ENCODE peak calls at places on chromosomes 12 and 14, in seven cellular contexts. S is endodermal cell; F is left ventricle myocardium inferior; R is right cardiac atrium; B is H9; O is CD8-positive, alpha-beta T cell; L is thyroid gland. Z is an unnamed sample. For H3K27me3, the result is how much of the 10 kb centered on the place peaks cover.

GRCh38 chr12:6370994-6371754 is 4.2 kb downstream of the SCNN1A start:
- DNase-seq in S (peak), F (no peak), R (no peak), B (peak), O (no peak), L (peak), Z (peak)

GRCh38 chr14:96959992-96960391 is 162.8 kb downstream of the VRK1 start:
- DNase-seq in S (no peak), F (no peak), R (no peak), B (no peak), O (no peak), L (no peak), Z (peak)

GRCh38 chr14:99213101-99213500 is 58.9 kb downstream of the BCL11B start:
- DNase-seq in S (no peak), F (no peak), R (no peak), B (no peak), O (peak), L (no peak), Z (no peak)

GRCh38 chr14:77114609-77115008 is 16.6 kb downstream of the CIPC start:
- DNase-seq in S (no peak), F (no peak), R (no peak), B (no peak), O (no peak), L (no peak), Z (no peak)

GRCh38 chr14:61925043-61925442 is 162.8 kb downstream of the SNAPC1 start:
- DNase-seq in S (peak), F (no peak), R (no peak), B (peak), O (no peak), L (peak), Z (peak)

GRCh38 chr12:28209782-28210181 is 19.5 kb downstream of the CCDC91 start:
- DNase-seq in S (no peak), F (no peak), R (no peak), B (no peak), O (no peak), L (no peak), Z (no peak)

GRCh38 chr14:94548999-94549985 is 11.9 kb upstream of the SERPINA4 start:
- DNase-seq in S (peak), F (peak), R (peak), B (peak), O (peak), L (peak), Z (no peak)

GRCh38 chr12:114913871-114914801 is 230.2 kb upstream of the TBX3 start:
- DNase-seq in S (peak), F (no peak), R (no peak), B (no peak), O (no peak), L (no peak), Z (peak)

GRCh38 chr12:58225067-58225877 is 283.9 kb downstream of the ATP23 start:
- DNase-seq in S (no peak), F (no peak), R (no peak), B (no peak), O (no peak), L (no peak), Z (no peak)

GRCh38 chr12:50017047-50017446 is 8.2 kb downstream of the RACGAP1 start:
- DNase-seq in S (peak), F (no peak), R (no peak), B (no peak), O (no peak), L (peak), Z (no peak)

GRCh38 chr14:102975662-102976061 is 53.2 kb downstream of the AMN start:
- DNase-seq in S (peak), F (no peak), R (no peak), B (no peak), O (no peak), L (no peak), Z (no peak)

GRCh38 chr12:54173066-54173726 is 15.6 kb downstream of the SMUG1 start:
- DNase-seq in S (peak), F (peak), R (peak), B (peak), O (peak), L (peak), Z (peak)

GRCh38 chr12:47686645-47687240 is 19.1 kb downstream of the RPAP3 start:
- DNase-seq in S (no peak), F (no peak), R (no peak), B (no peak), O (no peak), L (no peak), Z (no peak)

GRCh38 chr12:110284597-110284996 is 3.5 kb downstream of the ATP2A2 start:
- DNase-seq in S (no peak), F (no peak), R (no peak), B (no peak), O (no peak), L (no peak), Z (no peak)

GRCh38 chr14:55448146-55448614 is 7.8 kb upstream of the TBPL2 start:
- DNase-seq in S (no peak), F (no peak), R (no peak), B (no peak), O (no peak), L (no peak), Z (peak)

GRCh38 chr14:94793901-94794300 is 24.0 kb upstream of the GSC start:
- DNase-seq in S (no peak), F (no peak), R (no peak), B (no peak), O (no peak), L (no peak), Z (no peak)

GRCh38 chr12:106205208-106206069 is 42.4 kb downstream of the CKAP4 start:
- DNase-seq in S (peak), F (peak), R (peak), B (peak), O (no peak), L (peak), Z (no peak)

GRCh38 chr14:100391182-100391581 is 68.0 kb downstream of the SLC25A47 start:
- DNase-seq in S (no peak), F (no peak), R (no peak), B (no peak), O (no peak), L (no peak), Z (no peak)

GRCh38 chr14:21521526-21521925 is 4.6 kb downstream of the SALL2 start:
- DNase-seq in S (no peak), F (no peak), R (no peak), B (no peak), O (no peak), L (peak), Z (no peak)

GRCh38 chr14:106224694-106224971 is 698.2 kb downstream of the TMEM121 start:
- DNase-seq in S (no peak), F (no peak), R (no peak), B (no peak), O (no peak), L (no peak), Z (no peak)

GRCh38 chr14:96204151-96205058 is at the start of gene BDKRB2:
- DNase-seq in S (peak), F (peak), R (peak), B (peak), O (no peak), L (peak), Z (peak)

GRCh38 chr12:62859203-62859799 is 75.6 kb downstream of the PPM1H start:
- DNase-seq in S (no peak), F (no peak), R (no peak), B (no peak), O (no peak), L (no peak), Z (no peak)

GRCh38 chr12:116719661-116720060 is 18.2 kb downstream of the SPRING1 start:
- DNase-seq in S (no peak), F (no peak), R (no peak), B (no peak), O (no peak), L (peak), Z (no peak)

GRCh38 chr14:81091139-81091538 is 129.6 kb downstream of the GTF2A1 start:
- DNase-seq in S (no peak), F (no peak), R (no peak), B (no peak), O (no peak), L (peak), Z (no peak)

GRCh38 chr14:99389171-99389826 is 91.4 kb downstream of the SETD3 start:
- DNase-seq in S (peak), F (no peak), R (peak), B (peak), O (peak), L (peak), Z (peak)

GRCh38 chr14:62079035-62079434 is 316.8 kb downstream of the SNAPC1 start:
- DNase-seq in S (no peak), F (no peak), R (no peak), B (no peak), O (no peak), L (no peak), Z (no peak)

GRCh38 chr14:35435177-35435576 is 30.6 kb upstream of the NFKBIA start:
- DNase-seq in S (no peak), F (no peak), R (no peak), B (no peak), O (no peak), L (no peak), Z (no peak)

GRCh38 chr14:91019673-91020072 is 40.8 kb downstream of the RPS6KA5 start:
- DNase-seq in S (no peak), F (no peak), R (no peak), B (no peak), O (no peak), L (no peak), Z (no peak)

GRCh38 chr12:117522559-117522958 is 161.1 kb upstream of the NOS1 start:
- DNase-seq in S (no peak), F (no peak), R (no peak), B (no peak), O (no peak), L (no peak), Z (no peak)

GRCh38 chr14:91506226-91506625 is 3.9 kb downstream of the PPP4R3A start:
- DNase-seq in S (no peak), F (no peak), R (no peak), B (no peak), O (no peak), L (no peak), Z (no peak)

GRCh38 chr12:95416111-95416636 is 57.8 kb upstream of the METAP2 start:
- DNase-seq in S (no peak), F (no peak), R (no peak), B (no peak), O (no peak), L (no peak), Z (no peak)

GRCh38 chr14:106185837-106186233 is 659.5 kb downstream of the TMEM121 start:
- DNase-seq in S (no peak), F (no peak), R (no peak), B (no peak), O (peak), L (no peak), Z (peak)

GRCh38 chr12:52396656-52397055 is 9.5 kb downstream of the KRT82 start:
- DNase-seq in S (no peak), F (no peak), R (no peak), B (no peak), O (no peak), L (no peak), Z (peak)

GRCh38 chr12:52392465-52393007 is 7.1 kb upstream of the KRT84 start:
- DNase-seq in S (no peak), F (no peak), R (no peak), B (no peak), O (no peak), L (no peak), Z (no peak)

GRCh38 chr12:52395761-52396434 is 10.2 kb downstream of the KRT82 start:
- DNase-seq in S (peak), F (no peak), R (no peak), B (peak), O (no peak), L (no peak), Z (peak)

GRCh38 chr12:52398176-52398575 is 8.0 kb downstream of the KRT82 start:
- DNase-seq in S (no peak), F (no peak), R (no peak), B (no peak), O (no peak), L (no peak), Z (no peak)

GRCh38 chr12:52394836-52395405 is 9.5 kb upstream of the KRT84 start:
- DNase-seq in S (no peak), F (no peak), R (no peak), B (no peak), O (no peak), L (no peak), Z (no peak)
- H3K27me3 ChIP-seq in S (under half), F (under half), R (under half), B (under half), O (under half), L (under half), Z (under half)

GRCh38 chr12:108630481-108631207 is 3.0 kb downstream of the SELPLG start:
- DNase-seq in S (no peak), F (no peak), R (no peak), B (no peak), O (peak), L (no peak), Z (no peak)
- H3K27ac ChIP-seq in S (no peak), F (no peak), R (no peak), B (no peak), O (peak), L (no peak), Z (peak)

GRCh38 chr14:51816031-51816430 is 44.4 kb upstream of the GNG2 start:
- DNase-seq in S (no peak), F (no peak), R (no peak), B (no peak), O (no peak), L (no peak), Z (no peak)
- H3K27me3 ChIP-seq in S (under half), F (under half), R (under half), B (under half), O (under half), L (under half), Z (under half)

DNA sequence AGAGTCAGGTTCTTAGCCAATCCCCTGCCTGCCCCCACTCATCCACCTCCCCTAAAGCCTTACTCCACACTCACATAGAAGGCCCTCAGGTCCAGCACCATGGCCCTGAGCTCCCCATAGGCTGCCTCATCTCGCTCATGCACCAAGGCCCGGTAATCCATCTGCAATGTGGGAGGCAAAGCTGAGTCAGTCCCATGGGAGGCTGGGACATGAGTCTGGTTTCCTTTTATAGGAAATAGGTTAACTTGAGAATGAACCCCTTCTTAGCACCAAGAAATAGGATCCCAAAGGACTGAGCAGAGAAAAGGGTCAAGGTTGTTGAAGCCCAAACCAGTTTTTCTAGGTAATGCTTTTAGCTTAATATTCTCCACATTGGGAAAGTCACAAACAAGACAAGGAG is 2.1 kb upstream of the EMC9 start:
- DNase-seq in S (no peak), F (no peak), R (no peak), B (no peak), O (no peak), L (no peak), Z (no peak)
- H3K27ac ChIP-seq in S (no peak), F (no peak), R (no peak), B (no peak), O (no peak), L (no peak), Z (no peak)

Z was measured in Peyer's patch.